ENCODE peak calls at places on chromosomes 4 and X, in five cellular contexts. O, J, T, K and G are unnamed samples.

GRCh38 chr4:72473434-72473900 is 95.6 kb downstream of the ADAMTS3 start:
- DNase-seq in K (no peak), T (peak; percentile 31), J (peak; percentile 21), O (peak; percentile 87), G (no peak)

GRCh38 chrX:13894888-13895564 is 78.1 kb upstream of the GPM6B start:
- DNase-seq in J (peak; percentile 55), T (peak; percentile 30), K (peak; percentile 11), O (no peak), G (no peak)

GRCh38 chr4:110196206-110196870 is 2.1 kb downstream of the ELOVL6 start:
- DNase-seq in K (peak; percentile 28), O (peak; percentile 46), J (peak; percentile 53), T (peak; percentile 40), G (no peak)

GRCh38 chrX:3522016-3522690 is 175.7 kb upstream of the MXRA5 start:
- DNase-seq in K (peak; percentile 94), J (no peak), O (peak; percentile 46), T (peak; percentile 2), G (no peak)

GRCh38 chrX:54640721-54641120 is 110.7 kb downstream of the GNL3L start:
- DNase-seq in K (no peak), T (peak; percentile 25), O (peak; percentile 35), J (peak; percentile 0), G (no peak)

GRCh38 chr4:1793940-1794808 is 1.1 kb downstream of the FGFR3 start:
- DNase-seq in T (no peak), O (peak; percentile 14), J (peak; percentile 13), K (no peak), G (no peak)

GRCh38 chr4:128856246-128856645 is 46.7 kb downstream of the JADE1 start:
- DNase-seq in O (no peak), K (no peak), J (no peak), T (no peak), G (no peak)

GRCh38 chr4:3513807-3514206 is 18.4 kb downstream of the LRPAP1 start:
- DNase-seq in J (no peak), T (no peak), K (no peak), O (no peak), G (no peak)

GRCh38 chrX:39854772-39855747 is 242.7 kb downstream of the BCOR start:
- DNase-seq in O (no peak), J (no peak), K (no peak), T (no peak), G (no peak)

GRCh38 chrX:133570549-133570948 is 155.3 kb upstream of the GPC4 start:
- DNase-seq in K (peak; percentile 36), O (peak; percentile 80), J (no peak), T (peak; percentile 15), G (no peak)

GRCh38 chr4:86106475-86106874 is 253.4 kb downstream of the MAPK10 start:
- DNase-seq in J (no peak), T (no peak), O (no peak), K (no peak), G (no peak)

GRCh38 chrX:21738950-21739287 is 19.0 kb downstream of the SMPX start:
- DNase-seq in O (no peak), K (no peak), T (no peak), J (no peak), G (no peak)

GRCh38 chr4:13891544-13891939 is 264.0 kb upstream of the BOD1L1 start:
- DNase-seq in J (no peak), O (peak; percentile 80), K (peak; percentile 54), T (no peak), G (no peak)

GRCh38 chr4:87911252-87911774 is 64.2 kb upstream of the SPP1 start:
- DNase-seq in O (no peak), K (no peak), T (peak; percentile 37), J (no peak), G (no peak)

GRCh38 chr4:104591505-104591904 is 96.8 kb upstream of the CXXC4 start:
- DNase-seq in J (no peak), T (peak; percentile 29), O (no peak), K (no peak), G (no peak)

GRCh38 chr4:153684182-153685073 is at the start of gene TLR2:
- DNase-seq in J (no peak), O (no peak), T (no peak), K (no peak), G (no peak)

GRCh38 chrX:24444645-24445044 is 20.4 kb upstream of the PDK3 start:
- DNase-seq in J (no peak), O (no peak), K (no peak), T (no peak), G (no peak)

GRCh38 chr4:140137654-140138053 is 16.3 kb downstream of the MAML3 start:
- DNase-seq in J (no peak), T (peak; percentile 47), O (peak; percentile 65), K (peak; percentile 2), G (no peak)

GRCh38 chrX:69724307-69724706 is 108.4 kb downstream of the EDA start:
- DNase-seq in J (no peak), K (no peak), T (no peak), O (no peak), G (no peak)

GRCh38 chrX:25968920-25969319 is 169.2 kb upstream of the MAGEB18 start:
- DNase-seq in J (peak; percentile 35), O (peak; percentile 1), T (peak; percentile 27), K (peak; percentile 0), G (no peak)

GRCh38 chr4:148790246-148790645 is 348.0 kb upstream of the NR3C2 start:
- DNase-seq in K (no peak), J (no peak), O (no peak), T (no peak), G (no peak)

GRCh38 chrX:42386681-42387080 is 391.3 kb downstream of the PPP1R2C start:
- DNase-seq in T (no peak), J (no peak), O (no peak), K (no peak), G (no peak)

GRCh38 chr4:52376107-52376704 is 282.9 kb downstream of the USP46 start:
- DNase-seq in O (peak; percentile 61), T (peak; percentile 68), J (peak; percentile 70), K (peak; percentile 72), G (no peak)

GRCh38 chrX:25196221-25196620 is 180.5 kb upstream of the ARX start:
- DNase-seq in K (no peak), O (no peak), J (no peak), T (no peak), G (no peak)

GRCh38 chrX:135393046-135393445 is 28.7 kb upstream of the SMIM10L2A start:
- DNase-seq in J (no peak), K (no peak), T (no peak), O (no peak), G (no peak)

DNA sequence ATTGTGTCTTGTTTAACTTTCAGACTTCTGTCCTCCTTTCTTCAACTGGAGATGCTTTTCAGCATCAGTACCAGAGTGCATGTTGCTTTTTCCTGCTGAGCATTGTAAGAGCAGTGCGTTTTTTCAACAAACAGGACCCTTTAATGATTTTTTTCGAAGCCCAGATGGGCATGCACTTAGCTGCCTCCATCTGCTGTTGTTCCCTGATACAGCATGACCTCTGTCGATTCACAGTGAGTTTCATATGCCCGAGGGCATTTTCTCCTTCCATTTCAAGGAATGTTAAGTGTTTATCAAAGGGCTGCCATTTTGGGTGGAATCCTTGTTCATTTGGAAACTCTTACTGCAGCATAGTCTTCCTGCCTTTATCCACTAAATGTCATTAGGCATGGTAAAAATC is 428.6 kb downstream of the DTHD1 start:
- DNase-seq in K (no peak), T (no peak), J (no peak), O (no peak), G (no peak)
- TF ChIP-seq CTCF in K (no peak), T (no peak), J (no peak), O (no peak), G (no peak)

GRCh38 chr4:40214661-40215418 is 18.0 kb downstream of the RHOH start:
- DNase-seq in J (no peak), T (no peak), O (no peak), K (peak; percentile 8), G (no peak)
- TF ChIP-seq CTCF in J (no peak), T (no peak), O (no peak), K (no peak), G (no peak)

GRCh38 chrX:154015581-154016264 is 4.0 kb downstream of the IRAK1 start:
- DNase-seq in O (no peak), K (no peak), T (no peak), J (no peak), G (no peak)
- TF ChIP-seq CTCF in O (no peak), K (no peak), T (no peak), J (no peak), G (no peak)

GRCh38 chrX:47706575-47706974 is 47.6 kb upstream of the UXT start:
- DNase-seq in J (peak; percentile 1), T (peak; percentile 13), K (peak; percentile 67), O (peak; percentile 27), G (no peak)
- TF ChIP-seq CTCF in J (no peak), T (no peak), K (no peak), O (no peak), G (no peak)